ENCODE peak calls at places on chromosomes 6 and 20, in seven cellular contexts. One of them, this sample, is unnamed.

GRCh38 chr6:7140631-7141366 is 33.0 kb downstream of the RREB1 start:
- DNase-seq in IMR-90: peak; percentile 66
- DNase-seq in trophoblast cell: peak; percentile 84
- DNase-seq in neuronal stem cell: peak; percentile 65
- DNase-seq in mesendoderm: peak; percentile 87
- DNase-seq in H9: peak; percentile 89
- DNase-seq in H1: no peak
- DNase-seq in this sample: peak; percentile 78

GRCh38 chr6:157586088-157586414 is 205.1 kb downstream of the ZDHHC14 start:
- DNase-seq in H9: no peak
- DNase-seq in trophoblast cell: no peak
- DNase-seq in mesendoderm: no peak
- DNase-seq in neuronal stem cell: no peak
- DNase-seq in H1: no peak
- DNase-seq in IMR-90: no peak
- DNase-seq in this sample: no peak

GRCh38 chr6:43828711-43829110 is 58.7 kb downstream of the VEGFA start:
- DNase-seq in mesendoderm: peak; percentile 75
- DNase-seq in neuronal stem cell: no peak
- DNase-seq in trophoblast cell: no peak
- DNase-seq in IMR-90: no peak
- DNase-seq in H9: peak; percentile 55
- DNase-seq in H1: no peak
- DNase-seq in this sample: no peak

GRCh38 chr6:157592566-157592965 is 211.6 kb downstream of the ZDHHC14 start:
- DNase-seq in neuronal stem cell: no peak
- DNase-seq in trophoblast cell: no peak
- DNase-seq in H9: no peak
- DNase-seq in H1: no peak
- DNase-seq in IMR-90: no peak
- DNase-seq in mesendoderm: no peak
- DNase-seq in this sample: no peak

GRCh38 chr20:44402391-44403193 is 47.1 kb downstream of the HNF4A start:
- DNase-seq in neuronal stem cell: no peak
- DNase-seq in H9: no peak
- DNase-seq in mesendoderm: no peak
- DNase-seq in H1: no peak
- DNase-seq in trophoblast cell: no peak
- DNase-seq in IMR-90: no peak
- DNase-seq in this sample: no peak

GRCh38 chr20:3068986-3069900 is 2.2 kb upstream of the OXT start:
- DNase-seq in neuronal stem cell: no peak
- DNase-seq in H1: no peak
- DNase-seq in H9: peak; percentile 57
- DNase-seq in mesendoderm: no peak
- DNase-seq in trophoblast cell: peak; percentile 88
- DNase-seq in IMR-90: peak; percentile 36
- DNase-seq in this sample: no peak

GRCh38 chr6:139962663-139963314 is 588.3 kb upstream of the CITED2 start:
- DNase-seq in mesendoderm: no peak
- DNase-seq in neuronal stem cell: no peak
- DNase-seq in IMR-90: no peak
- DNase-seq in H1: no peak
- DNase-seq in H9: no peak
- DNase-seq in trophoblast cell: no peak
- DNase-seq in this sample: no peak

GRCh38 chr6:147651249-147652063 is 143.0 kb downstream of the SAMD5 start:
- DNase-seq in trophoblast cell: peak; percentile 82
- DNase-seq in H1: no peak
- DNase-seq in H9: peak; percentile 46
- DNase-seq in IMR-90: peak; percentile 51
- DNase-seq in neuronal stem cell: no peak
- DNase-seq in mesendoderm: peak; percentile 70
- DNase-seq in this sample: peak; percentile 34

GRCh38 chr6:77457720-77458349 is 5.5 kb downstream of the HTR1B start:
- DNase-seq in mesendoderm: peak; percentile 94
- DNase-seq in H1: no peak
- DNase-seq in trophoblast cell: peak; percentile 57
- DNase-seq in neuronal stem cell: peak; percentile 73
- DNase-seq in H9: peak; percentile 85
- DNase-seq in IMR-90: peak; percentile 97
- DNase-seq in this sample: peak; percentile 95

GRCh38 chr6:56749632-56750151 is 107.0 kb upstream of the DST start:
- DNase-seq in trophoblast cell: peak; percentile 68
- DNase-seq in neuronal stem cell: no peak
- DNase-seq in mesendoderm: no peak
- DNase-seq in H9: no peak
- DNase-seq in H1: no peak
- DNase-seq in IMR-90: peak; percentile 89
- DNase-seq in this sample: peak; percentile 84

GRCh38 chr6:56744528-56744927 is 101.8 kb upstream of the DST start:
- DNase-seq in IMR-90: no peak
- DNase-seq in H9: no peak
- DNase-seq in trophoblast cell: no peak
- DNase-seq in neuronal stem cell: no peak
- DNase-seq in mesendoderm: no peak
- DNase-seq in H1: no peak
- DNase-seq in this sample: no peak

GRCh38 chr6:56745081-56745480 is 102.4 kb upstream of the DST start:
- DNase-seq in trophoblast cell: no peak
- DNase-seq in IMR-90: no peak
- DNase-seq in H9: no peak
- DNase-seq in mesendoderm: no peak
- DNase-seq in H1: no peak
- DNase-seq in neuronal stem cell: no peak
- DNase-seq in this sample: no peak

GRCh38 chr6:56745971-56746370 is 103.3 kb upstream of the DST start:
- DNase-seq in neuronal stem cell: no peak
- DNase-seq in trophoblast cell: peak; percentile 75
- DNase-seq in H1: no peak
- DNase-seq in H9: no peak
- DNase-seq in mesendoderm: no peak
- DNase-seq in IMR-90: no peak
- DNase-seq in this sample: no peak

GRCh38 chr6:56746767-56747504 is 104.2 kb upstream of the DST start:
- DNase-seq in mesendoderm: peak; percentile 66
- DNase-seq in H1: no peak
- DNase-seq in neuronal stem cell: no peak
- DNase-seq in trophoblast cell: no peak
- DNase-seq in H9: no peak
- DNase-seq in IMR-90: no peak
- DNase-seq in this sample: no peak
- H3K4me1 ChIP-seq in mesendoderm: peaks cover 5% of the 10 kb centered on the region
- H3K4me1 ChIP-seq in H1: peaks cover 15% of the 10 kb centered on the region
- H3K4me1 ChIP-seq in neuronal stem cell: peaks cover 19% of the 10 kb centered on the region
- H3K4me1 ChIP-seq in trophoblast cell: peaks cover 18% of the 10 kb centered on the region
- H3K4me1 ChIP-seq in H9: peaks cover 12% of the 10 kb centered on the region
- H3K4me1 ChIP-seq in IMR-90: peaks cover 24% of the 10 kb centered on the region
- H3K4me1 ChIP-seq in this sample: peaks cover 9% of the 10 kb centered on the region

GRCh38 chr6:151087861-151088598 is 151.7 kb upstream of the AKAP12 start:
- DNase-seq in H9: no peak
- DNase-seq in IMR-90: peak; percentile 82
- DNase-seq in H1: no peak
- DNase-seq in mesendoderm: no peak
- DNase-seq in trophoblast cell: no peak
- DNase-seq in neuronal stem cell: no peak
- DNase-seq in this sample: peak; percentile 83
- H3K23ac ChIP-seq in H9: no peak overlapping the region
- H3K23ac ChIP-seq in IMR-90: no peak overlapping the region
- H3K23ac ChIP-seq in H1: no peak overlapping the region
- H3K23ac ChIP-seq in mesendoderm: no peak overlapping the region
- H3K23ac ChIP-seq in trophoblast cell: no peak overlapping the region
- H3K23ac ChIP-seq in neuronal stem cell: no peak overlapping the region
- H3K23ac ChIP-seq in this sample: no peak overlapping the region

GRCh38 chr6:106102967-106103727 is 17.0 kb downstream of the PRDM1 start:
- DNase-seq in trophoblast cell: no peak
- DNase-seq in mesendoderm: peak; percentile 95
- DNase-seq in H1: no peak
- DNase-seq in IMR-90: no peak
- DNase-seq in H9: no peak
- DNase-seq in neuronal stem cell: no peak
- DNase-seq in this sample: peak; percentile 26
- H3K4me1 ChIP-seq in trophoblast cell: peaks cover 10% of the 10 kb centered on the region
- H3K4me1 ChIP-seq in mesendoderm: peaks cover 12% of the 10 kb centered on the region
- H3K4me1 ChIP-seq in H1: peaks cover 13% of the 10 kb centered on the region
- H3K4me1 ChIP-seq in IMR-90: peaks cover 7% of the 10 kb centered on the region
- H3K4me1 ChIP-seq in H9: peaks cover 3% of the 10 kb centered on the region
- H3K4me1 ChIP-seq in neuronal stem cell: peaks cover 11% of the 10 kb centered on the region
- H3K4me1 ChIP-seq in this sample: peaks cover 9% of the 10 kb centered on the region

GRCh38 chr6:3351837-3352524 is 93.2 kb downstream of the PSMG4 start:
- DNase-seq in neuronal stem cell: no peak
- DNase-seq in mesendoderm: no peak
- DNase-seq in H9: no peak
- DNase-seq in IMR-90: no peak
- DNase-seq in trophoblast cell: no peak
- DNase-seq in H1: no peak
- DNase-seq in this sample: no peak
- H3K23ac ChIP-seq in neuronal stem cell: peak overlapping the region; percentile 9
- H3K23ac ChIP-seq in mesendoderm: no peak overlapping the region
- H3K23ac ChIP-seq in H9: no peak overlapping the region
- H3K23ac ChIP-seq in IMR-90: no peak overlapping the region
- H3K23ac ChIP-seq in trophoblast cell: no peak overlapping the region
- H3K23ac ChIP-seq in H1: no peak overlapping the region
- H3K23ac ChIP-seq in this sample: no peak overlapping the region